ENCODE peak calls at places on chromosomes 13 and 19, in eight cellular contexts. One of them, this sample, is unnamed.

GRCh38 chr19:38654478-38655079 is 7.1 kb downstream of the ACTN4 start:
- DNase-seq in IMR-90: peak; percentile 78
- DNase-seq in activated CD4-positive, alpha-beta T cell treated with anti-CD3 and anti-CD28 coated beads, Interleukin-2, amount 50 U/mL, for 1 hour: no peak
- DNase-seq in T-cell: no peak
- DNase-seq in cardiac fibroblast: no peak
- DNase-seq in retina: no peak
- DNase-seq in non-pigmented ciliary epithelial cell: no peak
- DNase-seq in Peyer's patch: no peak
- DNase-seq in this sample: peak; percentile 37

GRCh38 chr13:110108348-110109139 is 198.4 kb downstream of the COL4A1 start:
- DNase-seq in IMR-90: peak; percentile 88
- DNase-seq in activated CD4-positive, alpha-beta T cell treated with anti-CD3 and anti-CD28 coated beads, Interleukin-2, amount 50 U/mL, for 1 hour: no peak
- DNase-seq in T-cell: no peak
- DNase-seq in cardiac fibroblast: peak; percentile 92
- DNase-seq in retina: peak; percentile 72
- DNase-seq in non-pigmented ciliary epithelial cell: no peak
- DNase-seq in Peyer's patch: no peak
- DNase-seq in this sample: peak; percentile 77

GRCh38 chr19:6048808-6049405 is 61.4 kb downstream of the RFX2 start:
- DNase-seq in IMR-90: peak; percentile 65
- DNase-seq in activated CD4-positive, alpha-beta T cell treated with anti-CD3 and anti-CD28 coated beads, Interleukin-2, amount 50 U/mL, for 1 hour: peak; percentile 75
- DNase-seq in T-cell: peak; percentile 63
- DNase-seq in cardiac fibroblast: peak; percentile 79
- DNase-seq in retina: peak; percentile 84
- DNase-seq in non-pigmented ciliary epithelial cell: no peak
- DNase-seq in Peyer's patch: peak; percentile 83
- DNase-seq in this sample: peak; percentile 78

GRCh38 chr19:31144069-31144468 is 205.2 kb downstream of the TSHZ3 start:
- DNase-seq in IMR-90: no peak
- DNase-seq in activated CD4-positive, alpha-beta T cell treated with anti-CD3 and anti-CD28 coated beads, Interleukin-2, amount 50 U/mL, for 1 hour: no peak
- DNase-seq in T-cell: no peak
- DNase-seq in cardiac fibroblast: no peak
- DNase-seq in retina: no peak
- DNase-seq in non-pigmented ciliary epithelial cell: no peak
- DNase-seq in Peyer's patch: no peak
- DNase-seq in this sample: no peak

GRCh38 chr13:44012910-44013309 is 133.2 kb downstream of the LACC1 start:
- DNase-seq in IMR-90: no peak
- DNase-seq in activated CD4-positive, alpha-beta T cell treated with anti-CD3 and anti-CD28 coated beads, Interleukin-2, amount 50 U/mL, for 1 hour: no peak
- DNase-seq in T-cell: no peak
- DNase-seq in cardiac fibroblast: no peak
- DNase-seq in retina: no peak
- DNase-seq in non-pigmented ciliary epithelial cell: no peak
- DNase-seq in Peyer's patch: no peak
- DNase-seq in this sample: no peak

GRCh38 chr19:5536337-5536894 is 31.3 kb downstream of the TINCR start:
- DNase-seq in IMR-90: peak; percentile 33
- DNase-seq in activated CD4-positive, alpha-beta T cell treated with anti-CD3 and anti-CD28 coated beads, Interleukin-2, amount 50 U/mL, for 1 hour: no peak
- DNase-seq in T-cell: no peak
- DNase-seq in cardiac fibroblast: peak; percentile 26
- DNase-seq in retina: peak; percentile 90
- DNase-seq in non-pigmented ciliary epithelial cell: no peak
- DNase-seq in Peyer's patch: no peak
- DNase-seq in this sample: peak; percentile 68

GRCh38 chr13:99429670-99430069 is 71.6 kb upstream of the TM9SF2 start:
- DNase-seq in IMR-90: no peak
- DNase-seq in activated CD4-positive, alpha-beta T cell treated with anti-CD3 and anti-CD28 coated beads, Interleukin-2, amount 50 U/mL, for 1 hour: no peak
- DNase-seq in T-cell: no peak
- DNase-seq in cardiac fibroblast: no peak
- DNase-seq in retina: no peak
- DNase-seq in non-pigmented ciliary epithelial cell: no peak
- DNase-seq in Peyer's patch: no peak
- DNase-seq in this sample: no peak

GRCh38 chr19:42606660-42607351 is 12.1 kb upstream of the CEACAM8 start:
- DNase-seq in IMR-90: peak; percentile 27
- DNase-seq in activated CD4-positive, alpha-beta T cell treated with anti-CD3 and anti-CD28 coated beads, Interleukin-2, amount 50 U/mL, for 1 hour: peak; percentile 37
- DNase-seq in T-cell: no peak
- DNase-seq in cardiac fibroblast: peak; percentile 49
- DNase-seq in retina: peak; percentile 80
- DNase-seq in non-pigmented ciliary epithelial cell: peak; percentile 4
- DNase-seq in Peyer's patch: peak; percentile 62
- DNase-seq in this sample: peak; percentile 83

GRCh38 chr19:46042252-46042883 is 1.6 kb upstream of the IGFL4 start:
- DNase-seq in IMR-90: no peak
- DNase-seq in activated CD4-positive, alpha-beta T cell treated with anti-CD3 and anti-CD28 coated beads, Interleukin-2, amount 50 U/mL, for 1 hour: no peak
- DNase-seq in T-cell: no peak
- DNase-seq in cardiac fibroblast: no peak
- DNase-seq in retina: no peak
- DNase-seq in non-pigmented ciliary epithelial cell: no peak
- DNase-seq in Peyer's patch: no peak
- DNase-seq in this sample: no peak

GRCh38 chr19:37977992-37978391 is 71.0 kb downstream of the SIPA1L3 start:
- DNase-seq in IMR-90: peak; percentile 99
- DNase-seq in activated CD4-positive, alpha-beta T cell treated with anti-CD3 and anti-CD28 coated beads, Interleukin-2, amount 50 U/mL, for 1 hour: no peak
- DNase-seq in T-cell: no peak
- DNase-seq in cardiac fibroblast: peak; percentile 94
- DNase-seq in retina: peak; percentile 51
- DNase-seq in non-pigmented ciliary epithelial cell: peak; percentile 91
- DNase-seq in Peyer's patch: no peak
- DNase-seq in this sample: peak; percentile 30

GRCh38 chr19:2663920-2664571 is 38.4 kb downstream of the GNG7 start:
- DNase-seq in IMR-90: no peak
- DNase-seq in activated CD4-positive, alpha-beta T cell treated with anti-CD3 and anti-CD28 coated beads, Interleukin-2, amount 50 U/mL, for 1 hour: no peak
- DNase-seq in T-cell: no peak
- DNase-seq in cardiac fibroblast: no peak
- DNase-seq in retina: no peak
- DNase-seq in non-pigmented ciliary epithelial cell: no peak
- DNase-seq in Peyer's patch: no peak
- DNase-seq in this sample: no peak

GRCh38 chr13:27658569-27658968 is 36.9 kb downstream of the POLR1D start:
- DNase-seq in IMR-90: peak; percentile 60
- DNase-seq in activated CD4-positive, alpha-beta T cell treated with anti-CD3 and anti-CD28 coated beads, Interleukin-2, amount 50 U/mL, for 1 hour: no peak
- DNase-seq in T-cell: no peak
- DNase-seq in cardiac fibroblast: peak; percentile 69
- DNase-seq in retina: no peak
- DNase-seq in non-pigmented ciliary epithelial cell: no peak
- DNase-seq in Peyer's patch: no peak
- DNase-seq in this sample: no peak

GRCh38 chr19:1102407-1103106 is 1.2 kb upstream of the GPX4 start:
- DNase-seq in IMR-90: peak; percentile 100
- DNase-seq in activated CD4-positive, alpha-beta T cell treated with anti-CD3 and anti-CD28 coated beads, Interleukin-2, amount 50 U/mL, for 1 hour: no peak
- DNase-seq in T-cell: no peak
- DNase-seq in cardiac fibroblast: peak; percentile 100
- DNase-seq in retina: no peak
- DNase-seq in non-pigmented ciliary epithelial cell: peak; percentile 98
- DNase-seq in Peyer's patch: no peak
- DNase-seq in this sample: no peak

GRCh38 chr19:53907690-53908089 is 1.4 kb upstream of the CACNG7 start:
- DNase-seq in IMR-90: no peak
- DNase-seq in activated CD4-positive, alpha-beta T cell treated with anti-CD3 and anti-CD28 coated beads, Interleukin-2, amount 50 U/mL, for 1 hour: no peak
- DNase-seq in T-cell: no peak
- DNase-seq in cardiac fibroblast: no peak
- DNase-seq in retina: no peak
- DNase-seq in non-pigmented ciliary epithelial cell: no peak
- DNase-seq in Peyer's patch: no peak
- DNase-seq in this sample: no peak

GRCh38 chr19:47561440-47562045 is 11.4 kb downstream of the ZNF541 start:
- DNase-seq in IMR-90: no peak
- DNase-seq in activated CD4-positive, alpha-beta T cell treated with anti-CD3 and anti-CD28 coated beads, Interleukin-2, amount 50 U/mL, for 1 hour: no peak
- DNase-seq in T-cell: no peak
- DNase-seq in cardiac fibroblast: no peak
- DNase-seq in retina: no peak
- DNase-seq in non-pigmented ciliary epithelial cell: no peak
- DNase-seq in Peyer's patch: no peak
- DNase-seq in this sample: no peak

GRCh38 chr13:20274466-20274865 is 42.3 kb upstream of the GJB6 start:
- DNase-seq in IMR-90: no peak
- DNase-seq in activated CD4-positive, alpha-beta T cell treated with anti-CD3 and anti-CD28 coated beads, Interleukin-2, amount 50 U/mL, for 1 hour: no peak
- DNase-seq in T-cell: no peak
- DNase-seq in cardiac fibroblast: no peak
- DNase-seq in retina: no peak
- DNase-seq in non-pigmented ciliary epithelial cell: no peak
- DNase-seq in Peyer's patch: no peak
- DNase-seq in this sample: no peak

GRCh38 chr13:57739089-57739488 is 107.5 kb downstream of the PCDH17 start:
- DNase-seq in IMR-90: no peak
- DNase-seq in activated CD4-positive, alpha-beta T cell treated with anti-CD3 and anti-CD28 coated beads, Interleukin-2, amount 50 U/mL, for 1 hour: no peak
- DNase-seq in T-cell: no peak
- DNase-seq in cardiac fibroblast: peak; percentile 5
- DNase-seq in retina: no peak
- DNase-seq in non-pigmented ciliary epithelial cell: no peak
- DNase-seq in Peyer's patch: no peak
- DNase-seq in this sample: no peak

GRCh38 chr13:19836472-19836871 is 27.0 kb downstream of the ZMYM5 start:
- DNase-seq in IMR-90: peak; percentile 53
- DNase-seq in activated CD4-positive, alpha-beta T cell treated with anti-CD3 and anti-CD28 coated beads, Interleukin-2, amount 50 U/mL, for 1 hour: no peak
- DNase-seq in T-cell: no peak
- DNase-seq in cardiac fibroblast: peak; percentile 20
- DNase-seq in retina: no peak
- DNase-seq in non-pigmented ciliary epithelial cell: no peak
- DNase-seq in Peyer's patch: no peak
- DNase-seq in this sample: no peak

GRCh38 chr13:23180711-23181110 is at the start of gene SGCG:
- DNase-seq in IMR-90: no peak
- DNase-seq in activated CD4-positive, alpha-beta T cell treated with anti-CD3 and anti-CD28 coated beads, Interleukin-2, amount 50 U/mL, for 1 hour: no peak
- DNase-seq in T-cell: no peak
- DNase-seq in cardiac fibroblast: no peak
- DNase-seq in retina: no peak
- DNase-seq in non-pigmented ciliary epithelial cell: no peak
- DNase-seq in Peyer's patch: no peak
- DNase-seq in this sample: no peak

This sample was measured in endothelial cell.